ENCODE peak calls at places on chromosomes 3 and 15, in eight cellular contexts. A is GM12864; Q is thyroid gland; B is tibial artery; D is MG63; C is HAP-1; P is cardiac fibroblast; Z is CD4-positive, CD25-positive, alpha-beta regulatory T cell. Y is an unnamed sample.

GRCh38 chr3:114506622-114507300 is 212.9 kb downstream of the TIGIT start:
- DNase-seq in Q (no peak), A (no peak), B (no peak), D (no peak), P (peak; percentile 14), Z (no peak), C (no peak), Y (no peak)

GRCh38 chr3:127546970-127547733 is 43.4 kb downstream of the TPRA1 start:
- DNase-seq in C (no peak), P (no peak), Q (no peak), D (no peak), A (no peak), Z (no peak), B (no peak), Y (no peak)

GRCh38 chr15:60511351-60512157 is 32.6 kb upstream of the ICE2 start:
- DNase-seq in B (no peak), Q (no peak), C (no peak), A (no peak), P (no peak), Z (no peak), D (no peak), Y (no peak)

GRCh38 chr3:127733781-127734180 is 61.0 kb downstream of the ABTB1 start:
- DNase-seq in Q (no peak), D (no peak), B (no peak), P (no peak), C (no peak), Z (no peak), A (no peak), Y (no peak)

GRCh38 chr3:133188996-133189395 is 150.8 kb downstream of the TMEM108 start:
- DNase-seq in Z (no peak), P (no peak), C (no peak), A (no peak), Q (no peak), D (no peak), B (no peak), Y (no peak)

GRCh38 chr3:40615110-40615915 is 90.6 kb downstream of the ZNF621 start:
- DNase-seq in B (no peak), A (no peak), D (no peak), P (no peak), C (peak; percentile 73), Z (no peak), Q (no peak), Y (no peak)

GRCh38 chr3:133492159-133492860 is 81.2 kb upstream of the CDV3 start:
- DNase-seq in B (no peak), Z (no peak), P (no peak), A (no peak), D (no peak), Q (no peak), C (no peak), Y (no peak)

GRCh38 chr15:74863239-74864056 is 9.7 kb downstream of the SCAMP2 start:
- DNase-seq in C (no peak), Z (no peak), A (no peak), Q (peak; percentile 21), P (no peak), B (no peak), D (peak; percentile 70), Y (peak; percentile 68)

GRCh38 chr15:25850154-25851111 is 12.7 kb downstream of the ATP10A start:
- DNase-seq in Z (peak; percentile 52), A (peak; percentile 38), B (peak; percentile 86), Q (peak; percentile 64), C (peak; percentile 54), D (peak; percentile 82), P (peak; percentile 73), Y (peak; percentile 56)

GRCh38 chr15:67419705-67420104 is 101.2 kb upstream of the C15orf61 start:
- DNase-seq in D (no peak), B (no peak), Q (no peak), P (no peak), Z (no peak), C (no peak), A (no peak), Y (no peak)

GRCh38 chr3:144104146-144104545 is 132.5 kb downstream of the DIPK2A start:
- DNase-seq in Z (no peak), Q (no peak), D (no peak), B (no peak), P (no peak), C (peak; percentile 40), A (no peak), Y (no peak)

GRCh38 chr15:82040862-82041261 is 5.0 kb downstream of the MEX3B start:
- DNase-seq in D (no peak), P (no peak), B (no peak), Q (no peak), C (no peak), A (no peak), Z (no peak), Y (no peak)

GRCh38 chr3:180320631-180321030 is 281.3 kb upstream of the TTC14 start:
- DNase-seq in A (no peak), C (no peak), P (no peak), B (no peak), D (no peak), Q (no peak), Z (no peak), Y (no peak)

DNA sequence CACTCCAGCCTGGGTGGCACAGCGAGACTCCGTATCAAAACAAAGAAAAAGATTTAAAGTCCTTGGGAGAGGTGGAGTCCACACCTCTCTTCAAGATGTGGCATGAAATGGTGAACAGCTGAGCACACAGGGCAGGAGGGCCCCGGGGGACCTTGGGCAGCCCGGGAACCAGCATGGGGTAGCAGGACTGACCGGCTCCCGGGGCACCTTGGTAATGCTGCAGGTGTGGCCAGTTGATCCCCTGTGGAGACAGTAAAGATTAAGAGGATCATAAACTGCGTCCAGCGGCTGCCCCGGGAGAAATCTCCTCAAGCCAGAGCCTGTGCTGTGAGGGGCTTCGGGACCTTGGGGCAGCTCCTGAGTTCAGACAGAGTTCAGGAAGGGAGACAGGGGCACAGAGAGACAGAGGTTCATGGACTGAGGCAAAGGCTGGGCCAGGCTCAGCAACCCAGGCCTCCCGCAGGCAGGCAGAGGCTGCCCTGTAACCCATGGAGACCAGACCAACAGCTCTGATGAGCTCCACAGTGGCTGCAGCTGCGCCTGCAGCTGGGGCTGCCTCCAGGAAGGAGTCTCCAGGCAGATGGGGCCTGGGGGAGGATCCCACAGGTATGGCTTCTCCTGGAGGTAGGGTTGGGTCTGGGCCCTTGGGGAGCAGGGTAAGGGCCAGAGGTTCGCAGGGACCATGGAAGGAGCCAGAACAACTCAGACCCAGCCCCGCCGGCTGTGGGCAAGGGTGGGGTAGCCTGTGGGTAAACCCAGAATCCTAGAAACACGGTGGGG is at the start of gene NR2E3:
- DNase-seq in A (no peak), B (no peak), C (no peak), Z (no peak), D (no peak), P (no peak), Q (no peak), Y (no peak)
- H3K4me3 ChIP-seq in A (no peak within 1 kb of the TSS), B (no peak within 1 kb of the TSS), C (no peak within 1 kb of the TSS), Z (no peak within 1 kb of the TSS), D (no peak within 1 kb of the TSS), P (no peak within 1 kb of the TSS), Q (no peak within 1 kb of the TSS), Y (no peak within 1 kb of the TSS)

GRCh38 chr3:183033746-183034145 is 53.4 kb upstream of the DCUN1D1 start:
- DNase-seq in B (no peak), D (no peak), A (no peak), P (no peak), C (no peak), Z (no peak), Q (no peak), Y (no peak)

GRCh38 chr3:183038764-183039163 is 58.4 kb upstream of the DCUN1D1 start:
- DNase-seq in A (no peak), D (no peak), Q (no peak), P (no peak), B (no peak), C (no peak), Z (no peak), Y (no peak)

GRCh38 chr3:183032904-183033555 is 52.7 kb upstream of the DCUN1D1 start:
- DNase-seq in B (no peak), P (no peak), C (no peak), Q (no peak), A (no peak), Z (no peak), D (no peak), Y (no peak)

GRCh38 chr3:183038221-183038620 is 57.9 kb upstream of the DCUN1D1 start:
- DNase-seq in A (no peak), D (no peak), Q (no peak), Z (no peak), P (no peak), C (no peak), B (no peak), Y (no peak)
- H3K4me3 ChIP-seq in A (no peak overlapping the region), D (no peak overlapping the region), Q (no peak overlapping the region), Z (no peak overlapping the region), P (no peak overlapping the region), C (no peak overlapping the region), B (no peak overlapping the region), Y (no peak overlapping the region)

GRCh38 chr3:100086401-100086800 is 27.9 kb downstream of the FILIP1L start:
- DNase-seq in A (no peak), Q (no peak), B (no peak), P (no peak), D (no peak), Z (no peak), C (no peak), Y (no peak)

GRCh38 chr3:100088735-100089368 is 25.4 kb downstream of the FILIP1L start:
- DNase-seq in P (no peak), A (no peak), D (no peak), Z (no peak), Q (no peak), B (no peak), C (peak; percentile 73), Y (no peak)

GRCh38 chr3:100087203-100087602 is 27.1 kb downstream of the FILIP1L start:
- DNase-seq in P (peak; percentile 49), Q (no peak), A (no peak), Z (no peak), C (no peak), B (no peak), D (peak; percentile 14), Y (no peak)

GRCh38 chr3:100090669-100091005 is 23.7 kb downstream of the FILIP1L start:
- DNase-seq in C (no peak), Z (no peak), B (no peak), P (no peak), A (no peak), Q (no peak), D (no peak), Y (no peak)

GRCh38 chr3:100089802-100090668 is 24.3 kb downstream of the FILIP1L start:
- DNase-seq in D (peak; percentile 56), P (peak; percentile 67), C (peak; percentile 50), Z (no peak), Q (no peak), B (no peak), A (no peak), Y (peak; percentile 61)
- H3K4me3 ChIP-seq in D (no peak overlapping the region), P (no peak overlapping the region), C (no peak overlapping the region), Z (no peak overlapping the region), Q (no peak overlapping the region), B (no peak overlapping the region), A (no peak overlapping the region), Y (no peak overlapping the region)

DNA sequence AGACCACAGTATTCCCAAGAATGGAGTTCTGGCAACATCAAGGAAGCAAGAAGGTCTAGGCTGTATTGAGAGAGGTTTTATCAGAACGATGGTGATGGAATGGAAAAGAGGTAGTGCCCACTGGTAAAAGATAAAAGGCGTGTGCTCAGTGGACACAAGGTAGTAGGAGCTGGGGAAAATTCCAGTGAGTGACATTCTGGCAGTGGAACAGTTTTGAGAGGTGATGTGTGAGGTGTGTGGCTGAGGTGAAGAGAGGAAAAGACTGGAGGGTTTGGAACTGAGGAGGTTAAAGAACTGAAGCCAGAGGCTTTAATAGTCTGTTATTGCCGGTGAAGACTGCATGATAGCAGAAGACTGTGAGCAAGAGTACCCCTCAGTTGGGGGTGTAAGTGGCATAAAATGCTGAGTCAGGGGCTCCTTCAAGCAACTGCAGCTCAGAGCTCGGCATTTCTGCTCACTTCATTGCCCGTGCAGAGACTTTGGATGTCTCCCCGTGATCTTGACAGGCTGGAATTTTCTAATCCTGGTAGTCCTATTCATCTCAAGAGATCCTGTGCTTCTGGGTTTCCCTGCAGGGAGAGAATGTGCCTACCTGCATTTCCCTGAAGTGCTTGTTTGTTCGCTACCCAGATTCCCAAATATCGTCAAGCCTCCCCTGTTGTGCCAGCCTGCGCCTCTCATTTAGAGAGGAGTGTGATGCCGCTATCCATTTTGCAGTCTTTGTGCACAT is 191.0 kb downstream of the SATB1 start:
- DNase-seq in C (no peak), Z (no peak), B (no peak), Q (no peak), D (no peak), A (no peak), P (no peak), Y (no peak)
- H3K4me3 ChIP-seq in C (no peak overlapping the region), Z (no peak overlapping the region), B (no peak overlapping the region), Q (no peak overlapping the region), D (no peak overlapping the region), A (no peak overlapping the region), P (no peak overlapping the region), Y (no peak overlapping the region)

Y was measured in epithelial cell of esophagus.